ENCODE peak calls at places on chromosomes 1 and 21, in four cellular contexts. One of them, this sample, is unnamed.

GRCh38 chr1:203706444-203706843 is 58.5 kb upstream of the LAX1 start:
- DNase-seq in stimulated activated CD4-positive, alpha-beta T cell treated with anti-CD3 and anti-CD28 coated beads, Interleukin-2, amount 100 ng/mL, for 24 hours: no peak
- DNase-seq in NCI-H774: no peak
- DNase-seq in Calu3: no peak
- DNase-seq in this sample: no peak

GRCh38 chr1:206949641-206950040 is 3.4 kb upstream of the PIGR start:
- DNase-seq in stimulated activated CD4-positive, alpha-beta T cell treated with anti-CD3 and anti-CD28 coated beads, Interleukin-2, amount 100 ng/mL, for 24 hours: no peak
- DNase-seq in NCI-H774: no peak
- DNase-seq in Calu3: no peak
- DNase-seq in this sample: no peak

GRCh38 chr1:199020904-199021303 is 382.1 kb downstream of the PTPRC start:
- DNase-seq in stimulated activated CD4-positive, alpha-beta T cell treated with anti-CD3 and anti-CD28 coated beads, Interleukin-2, amount 100 ng/mL, for 24 hours: no peak
- DNase-seq in NCI-H774: no peak
- DNase-seq in Calu3: no peak
- DNase-seq in this sample: no peak

GRCh38 chr1:185568155-185569123 is 165.8 kb upstream of the HMCN1 start:
- DNase-seq in stimulated activated CD4-positive, alpha-beta T cell treated with anti-CD3 and anti-CD28 coated beads, Interleukin-2, amount 100 ng/mL, for 24 hours: no peak
- DNase-seq in NCI-H774: no peak
- DNase-seq in Calu3: no peak
- DNase-seq in this sample: peak; percentile 6

GRCh38 chr1:206467915-206468314 is 2.4 kb upstream of the IKBKE start:
- DNase-seq in stimulated activated CD4-positive, alpha-beta T cell treated with anti-CD3 and anti-CD28 coated beads, Interleukin-2, amount 100 ng/mL, for 24 hours: no peak
- DNase-seq in NCI-H774: no peak
- DNase-seq in Calu3: no peak
- DNase-seq in this sample: no peak

GRCh38 chr1:166489670-166490436 is 323.1 kb upstream of the FAM78B start:
- DNase-seq in stimulated activated CD4-positive, alpha-beta T cell treated with anti-CD3 and anti-CD28 coated beads, Interleukin-2, amount 100 ng/mL, for 24 hours: peak; percentile 48
- DNase-seq in NCI-H774: peak; percentile 42
- DNase-seq in Calu3: peak; percentile 19
- DNase-seq in this sample: peak; percentile 74

GRCh38 chr1:47757226-47757975 is 239.8 kb downstream of the TRABD2B start:
- DNase-seq in stimulated activated CD4-positive, alpha-beta T cell treated with anti-CD3 and anti-CD28 coated beads, Interleukin-2, amount 100 ng/mL, for 24 hours: no peak
- DNase-seq in NCI-H774: no peak
- DNase-seq in Calu3: no peak
- DNase-seq in this sample: no peak

GRCh38 chr1:43549921-43550597 is 19.4 kb downstream of the PTPRF start:
- DNase-seq in stimulated activated CD4-positive, alpha-beta T cell treated with anti-CD3 and anti-CD28 coated beads, Interleukin-2, amount 100 ng/mL, for 24 hours: no peak
- DNase-seq in NCI-H774: peak; percentile 97
- DNase-seq in Calu3: peak; percentile 90
- DNase-seq in this sample: peak; percentile 90

GRCh38 chr1:192475329-192475728 is 100.2 kb upstream of the RGS1 start:
- DNase-seq in stimulated activated CD4-positive, alpha-beta T cell treated with anti-CD3 and anti-CD28 coated beads, Interleukin-2, amount 100 ng/mL, for 24 hours: no peak
- DNase-seq in NCI-H774: no peak
- DNase-seq in Calu3: no peak
- DNase-seq in this sample: no peak

GRCh38 chr21:33703750-33704606 is 61.7 kb downstream of the ITSN1 start:
- DNase-seq in stimulated activated CD4-positive, alpha-beta T cell treated with anti-CD3 and anti-CD28 coated beads, Interleukin-2, amount 100 ng/mL, for 24 hours: no peak
- DNase-seq in NCI-H774: no peak
- DNase-seq in Calu3: peak; percentile 17
- DNase-seq in this sample: no peak

GRCh38 chr1:156359973-156360372 is 9.0 kb upstream of the RHBG start:
- DNase-seq in stimulated activated CD4-positive, alpha-beta T cell treated with anti-CD3 and anti-CD28 coated beads, Interleukin-2, amount 100 ng/mL, for 24 hours: no peak
- DNase-seq in NCI-H774: no peak
- DNase-seq in Calu3: peak; percentile 24
- DNase-seq in this sample: peak; percentile 51

GRCh38 chr21:32411366-32412161 is 942 bp upstream of the EVA1C start:
- DNase-seq in stimulated activated CD4-positive, alpha-beta T cell treated with anti-CD3 and anti-CD28 coated beads, Interleukin-2, amount 100 ng/mL, for 24 hours: peak; percentile 71
- DNase-seq in NCI-H774: peak; percentile 52
- DNase-seq in Calu3: peak; percentile 45
- DNase-seq in this sample: peak; percentile 66

GRCh38 chr1:8358241-8358896 is 40.5 kb downstream of the SLC45A1 start:
- DNase-seq in stimulated activated CD4-positive, alpha-beta T cell treated with anti-CD3 and anti-CD28 coated beads, Interleukin-2, amount 100 ng/mL, for 24 hours: no peak
- DNase-seq in NCI-H774: no peak
- DNase-seq in Calu3: no peak
- DNase-seq in this sample: no peak

GRCh38 chr1:208158640-208159541 is 85.3 kb downstream of the PLXNA2 start:
- DNase-seq in stimulated activated CD4-positive, alpha-beta T cell treated with anti-CD3 and anti-CD28 coated beads, Interleukin-2, amount 100 ng/mL, for 24 hours: no peak
- DNase-seq in NCI-H774: no peak
- DNase-seq in Calu3: no peak
- DNase-seq in this sample: no peak

GRCh38 chr1:218301217-218301616 is 16.1 kb downstream of the RRP15 start:
- DNase-seq in stimulated activated CD4-positive, alpha-beta T cell treated with anti-CD3 and anti-CD28 coated beads, Interleukin-2, amount 100 ng/mL, for 24 hours: no peak
- DNase-seq in NCI-H774: no peak
- DNase-seq in Calu3: no peak
- DNase-seq in this sample: no peak

GRCh38 chr1:46735708-46736324 is 16.9 kb upstream of the EFCAB14 start:
- DNase-seq in stimulated activated CD4-positive, alpha-beta T cell treated with anti-CD3 and anti-CD28 coated beads, Interleukin-2, amount 100 ng/mL, for 24 hours: no peak
- DNase-seq in NCI-H774: no peak
- DNase-seq in Calu3: peak; percentile 66
- DNase-seq in this sample: peak; percentile 72

GRCh38 chr1:222043444-222044292 is 301.8 kb upstream of the DUSP10 start:
- DNase-seq in stimulated activated CD4-positive, alpha-beta T cell treated with anti-CD3 and anti-CD28 coated beads, Interleukin-2, amount 100 ng/mL, for 24 hours: no peak
- DNase-seq in NCI-H774: no peak
- DNase-seq in Calu3: no peak
- DNase-seq in this sample: peak; percentile 26

GRCh38 chr1:33085332-33085731 is 4.4 kb downstream of the AZIN2 start:
- DNase-seq in stimulated activated CD4-positive, alpha-beta T cell treated with anti-CD3 and anti-CD28 coated beads, Interleukin-2, amount 100 ng/mL, for 24 hours: no peak
- DNase-seq in NCI-H774: no peak
- DNase-seq in Calu3: no peak
- DNase-seq in this sample: no peak

GRCh38 chr1:24276791-24277190 is 42.4 kb upstream of the GRHL3 start:
- DNase-seq in stimulated activated CD4-positive, alpha-beta T cell treated with anti-CD3 and anti-CD28 coated beads, Interleukin-2, amount 100 ng/mL, for 24 hours: no peak
- DNase-seq in NCI-H774: no peak
- DNase-seq in Calu3: no peak
- DNase-seq in this sample: peak; percentile 55

GRCh38 chr1:193185861-193186714 is at the start of gene B3GALT2:
- DNase-seq in stimulated activated CD4-positive, alpha-beta T cell treated with anti-CD3 and anti-CD28 coated beads, Interleukin-2, amount 100 ng/mL, for 24 hours: no peak
- DNase-seq in NCI-H774: peak; percentile 72
- DNase-seq in Calu3: no peak
- DNase-seq in this sample: no peak

GRCh38 chr21:32360401-32360981 is 32.3 kb downstream of the URB1 start:
- DNase-seq in stimulated activated CD4-positive, alpha-beta T cell treated with anti-CD3 and anti-CD28 coated beads, Interleukin-2, amount 100 ng/mL, for 24 hours: no peak
- DNase-seq in NCI-H774: peak; percentile 48
- DNase-seq in Calu3: no peak
- DNase-seq in this sample: no peak

GRCh38 chr1:96256391-96256790 is 465.2 kb upstream of the PTBP2 start:
- DNase-seq in stimulated activated CD4-positive, alpha-beta T cell treated with anti-CD3 and anti-CD28 coated beads, Interleukin-2, amount 100 ng/mL, for 24 hours: no peak
- DNase-seq in NCI-H774: no peak
- DNase-seq in Calu3: no peak
- DNase-seq in this sample: no peak

GRCh38 chr1:4485878-4486277 is 168.5 kb upstream of the AJAP1 start:
- DNase-seq in stimulated activated CD4-positive, alpha-beta T cell treated with anti-CD3 and anti-CD28 coated beads, Interleukin-2, amount 100 ng/mL, for 24 hours: no peak
- DNase-seq in NCI-H774: no peak
- DNase-seq in Calu3: no peak
- DNase-seq in this sample: no peak

GRCh38 chr1:118360817-118361216 is 175.8 kb upstream of the SPAG17 start:
- DNase-seq in stimulated activated CD4-positive, alpha-beta T cell treated with anti-CD3 and anti-CD28 coated beads, Interleukin-2, amount 100 ng/mL, for 24 hours: no peak
- DNase-seq in NCI-H774: no peak
- DNase-seq in Calu3: no peak
- DNase-seq in this sample: peak; percentile 85

GRCh38 chr1:228109962-228110488 is 926 bp upstream of the MRPL55 start:
- DNase-seq in stimulated activated CD4-positive, alpha-beta T cell treated with anti-CD3 and anti-CD28 coated beads, Interleukin-2, amount 100 ng/mL, for 24 hours: no peak
- DNase-seq in NCI-H774: no peak
- DNase-seq in Calu3: no peak
- DNase-seq in this sample: peak; percentile 30

GRCh38 chr1:209207701-209208286 is 375.7 kb upstream of the CAMK1G start:
- DNase-seq in stimulated activated CD4-positive, alpha-beta T cell treated with anti-CD3 and anti-CD28 coated beads, Interleukin-2, amount 100 ng/mL, for 24 hours: no peak
- DNase-seq in NCI-H774: peak; percentile 71
- DNase-seq in Calu3: peak; percentile 55
- DNase-seq in this sample: peak; percentile 86

GRCh38 chr1:225299624-225300023 is 128.2 kb downstream of the LBR start:
- DNase-seq in stimulated activated CD4-positive, alpha-beta T cell treated with anti-CD3 and anti-CD28 coated beads, Interleukin-2, amount 100 ng/mL, for 24 hours: no peak
- DNase-seq in NCI-H774: no peak
- DNase-seq in Calu3: no peak
- DNase-seq in this sample: peak; percentile 42

GRCh38 chr1:245770191-245770590 is 615.4 kb downstream of the KIF26B start:
- DNase-seq in stimulated activated CD4-positive, alpha-beta T cell treated with anti-CD3 and anti-CD28 coated beads, Interleukin-2, amount 100 ng/mL, for 24 hours: no peak
- DNase-seq in NCI-H774: no peak
- DNase-seq in Calu3: no peak
- DNase-seq in this sample: no peak

GRCh38 chr1:109882288-109883245 is 28.1 kb upstream of the CSF1 start:
- DNase-seq in stimulated activated CD4-positive, alpha-beta T cell treated with anti-CD3 and anti-CD28 coated beads, Interleukin-2, amount 100 ng/mL, for 24 hours: no peak
- DNase-seq in NCI-H774: no peak
- DNase-seq in Calu3: no peak
- DNase-seq in this sample: no peak

GRCh38 chr1:106975944-106976343 is 80.5 kb upstream of the PRMT6 start:
- DNase-seq in stimulated activated CD4-positive, alpha-beta T cell treated with anti-CD3 and anti-CD28 coated beads, Interleukin-2, amount 100 ng/mL, for 24 hours: no peak
- DNase-seq in NCI-H774: no peak
- DNase-seq in Calu3: no peak
- DNase-seq in this sample: peak; percentile 39

GRCh38 chr1:227786673-227787512 is 28.6 kb upstream of the PRSS38 start:
- DNase-seq in stimulated activated CD4-positive, alpha-beta T cell treated with anti-CD3 and anti-CD28 coated beads, Interleukin-2, amount 100 ng/mL, for 24 hours: no peak
- DNase-seq in NCI-H774: no peak
- DNase-seq in Calu3: no peak
- DNase-seq in this sample: no peak

GRCh38 chr1:87056974-87057373 is 142.5 kb downstream of the HS2ST1 start:
- DNase-seq in stimulated activated CD4-positive, alpha-beta T cell treated with anti-CD3 and anti-CD28 coated beads, Interleukin-2, amount 100 ng/mL, for 24 hours: no peak
- DNase-seq in NCI-H774: no peak
- DNase-seq in Calu3: no peak
- DNase-seq in this sample: no peak

GRCh38 chr1:226511296-226511695 is 37.3 kb upstream of the STUM start:
- DNase-seq in stimulated activated CD4-positive, alpha-beta T cell treated with anti-CD3 and anti-CD28 coated beads, Interleukin-2, amount 100 ng/mL, for 24 hours: no peak
- DNase-seq in NCI-H774: no peak
- DNase-seq in Calu3: no peak
- DNase-seq in this sample: no peak

GRCh38 chr1:15153184-15153841 is at the start of gene TMEM51:
- DNase-seq in stimulated activated CD4-positive, alpha-beta T cell treated with anti-CD3 and anti-CD28 coated beads, Interleukin-2, amount 100 ng/mL, for 24 hours: no peak
- DNase-seq in NCI-H774: peak; percentile 43
- DNase-seq in Calu3: peak; percentile 85
- DNase-seq in this sample: peak; percentile 77

GRCh38 chr1:91883470-91883869 is 2.5 kb downstream of the TGFBR3 start:
- DNase-seq in stimulated activated CD4-positive, alpha-beta T cell treated with anti-CD3 and anti-CD28 coated beads, Interleukin-2, amount 100 ng/mL, for 24 hours: no peak
- DNase-seq in NCI-H774: no peak
- DNase-seq in Calu3: no peak
- DNase-seq in this sample: peak; percentile 68

GRCh38 chr21:41620982-41621381 is 113.0 kb upstream of the TMPRSS2 start:
- DNase-seq in stimulated activated CD4-positive, alpha-beta T cell treated with anti-CD3 and anti-CD28 coated beads, Interleukin-2, amount 100 ng/mL, for 24 hours: no peak
- DNase-seq in NCI-H774: no peak
- DNase-seq in Calu3: no peak
- DNase-seq in this sample: no peak

GRCh38 chr1:25688390-25689119 is 72.0 kb downstream of the MAN1C1 start:
- DNase-seq in stimulated activated CD4-positive, alpha-beta T cell treated with anti-CD3 and anti-CD28 coated beads, Interleukin-2, amount 100 ng/mL, for 24 hours: no peak
- DNase-seq in NCI-H774: no peak
- DNase-seq in Calu3: no peak
- DNase-seq in this sample: peak; percentile 22

GRCh38 chr1:234893725-234894630 is 234.7 kb downstream of the TOMM20 start:
- DNase-seq in stimulated activated CD4-positive, alpha-beta T cell treated with anti-CD3 and anti-CD28 coated beads, Interleukin-2, amount 100 ng/mL, for 24 hours: peak; percentile 55
- DNase-seq in NCI-H774: peak; percentile 62
- DNase-seq in Calu3: no peak
- DNase-seq in this sample: peak; percentile 70

GRCh38 chr1:29933110-29933509 is 696.8 kb downstream of the PTPRU start:
- DNase-seq in stimulated activated CD4-positive, alpha-beta T cell treated with anti-CD3 and anti-CD28 coated beads, Interleukin-2, amount 100 ng/mL, for 24 hours: no peak
- DNase-seq in NCI-H774: no peak
- DNase-seq in Calu3: no peak
- DNase-seq in this sample: peak; percentile 68

This sample was measured in PC-3.